ENCODE peak calls at places on chromosomes 5 and 9, in five cellular contexts. J is PC-9; L is activated CD8-positive, alpha-beta memory T cell treated with anti-CD3 and anti-CD28 coated beads for 1 hour; E is HuH-7.5; M is hypothalamus. R is an unnamed sample.

GRCh38 chr5:124764992-124765611 is 18.7 kb upstream of the ZNF608 start:
- DNase-seq in J (no peak), L (no peak), E (peak), M (no peak), R (no peak)

GRCh38 chr5:152901754-152902153 is 496.7 kb upstream of the NMUR2 start:
- DNase-seq in J (no peak), L (no peak), E (no peak), M (no peak), R (no peak)

GRCh38 chr5:168851902-168852321 is 272.7 kb upstream of the PANK3 start:
- DNase-seq in J (no peak), L (no peak), E (no peak), M (no peak), R (no peak)

GRCh38 chr9:129776566-129776937 is 23.7 kb upstream of the PTGES start:
- DNase-seq in J (no peak), L (no peak), E (no peak), M (no peak), R (no peak)

GRCh38 chr5:1383886-1384401 is 39.0 kb upstream of the CLPTM1L start:
- DNase-seq in J (no peak), L (no peak), E (no peak), M (no peak), R (no peak)

GRCh38 chr5:91864902-91865420 is 481.8 kb upstream of the ARRDC3 start:
- DNase-seq in J (no peak), L (no peak), E (no peak), M (no peak), R (no peak)

GRCh38 chr5:181027452-181028031 is 12.5 kb upstream of the BTNL9 start:
- DNase-seq in J (no peak), L (no peak), E (no peak), M (no peak), R (no peak)

GRCh38 chr5:36442796-36443195 is 141.1 kb upstream of the RANBP3L start:
- DNase-seq in J (no peak), L (no peak), E (no peak), M (no peak), R (no peak)

GRCh38 chr9:106869028-106869427 is 6.1 kb downstream of the ZNF462 start:
- DNase-seq in J (no peak), L (no peak), E (no peak), M (no peak), R (no peak)

GRCh38 chr5:53871050-53871449 is 310.6 kb downstream of the NDUFS4 start:
- DNase-seq in J (no peak), L (no peak), E (peak), M (no peak), R (no peak)

GRCh38 chr9:120257483-120257882 is 322.5 kb downstream of the CDK5RAP2 start:
- DNase-seq in J (no peak), L (no peak), E (no peak), M (no peak), R (no peak)

GRCh38 chr5:39137391-39138181 is 63.4 kb upstream of the RICTOR start:
- DNase-seq in J (no peak), L (no peak), E (no peak), M (no peak), R (no peak)

GRCh38 chr9:81083821-81084512 is 605.4 kb downstream of the TLE1 start:
- DNase-seq in J (no peak), L (no peak), E (no peak), M (no peak), R (no peak)

GRCh38 chr5:94241288-94241651 is 377.1 kb downstream of the KIAA0825 start:
- DNase-seq in J (no peak), L (no peak), E (no peak), M (no peak), R (no peak)